ENCODE peak calls at places on chromosome 14, in ten cellular contexts. Z is RWPE1, A is body of pancreas, W is dorsolateral prefrontal cortex, V is ovary, H is left ventricle myocardium inferior, B is sigmoid colon, L is HCT116, N is heart left ventricle, Q is adrenal gland. Y is an unnamed sample.

GRCh38 chr14:69625299-69626131 is 14.1 kb downstream of the SUSD6 start:
- DNase-seq in H (peak), Q (peak), N (peak), L (no peak), A (peak), Z (no peak), V (no peak), B (peak), W (peak), Y (peak)

GRCh38 chr14:69858801-69859200 is 20.4 kb upstream of the SMOC1 start:
- DNase-seq in A (no peak), L (no peak), V (no peak), Q (no peak), H (no peak), Z (no peak), W (no peak), B (no peak), N (no peak), Y (no peak)

GRCh38 chr14:68938515-68939423 is 40.3 kb downstream of the ACTN1 start:
- DNase-seq in L (no peak), H (peak), B (peak), V (peak), N (no peak), A (peak), Z (no peak), Q (no peak), W (no peak), Y (no peak)

GRCh38 chr14:20019257-20019865 is at the start of gene OR4K14:
- DNase-seq in B (no peak), Q (no peak), L (no peak), H (no peak), W (no peak), Z (no peak), V (no peak), N (no peak), A (no peak), Y (no peak)

GRCh38 chr14:26068060-26068459 is 529.8 kb downstream of the NOVA1 start:
- DNase-seq in A (no peak), Q (no peak), N (no peak), W (no peak), H (no peak), Z (no peak), L (no peak), B (no peak), V (no peak), Y (no peak)

GRCh38 chr14:105414456-105415371 is 4.9 kb upstream of the MTA1 start:
- DNase-seq in Z (peak), W (peak), H (peak), L (no peak), Q (peak), V (peak), B (peak), N (peak), A (peak), Y (peak)

GRCh38 chr14:80315681-80316080 is 104.4 kb upstream of the DIO2 start:
- DNase-seq in Z (no peak), W (no peak), Q (no peak), V (no peak), B (no peak), H (no peak), L (no peak), A (no peak), N (no peak), Y (no peak)

GRCh38 chr14:31990959-31991541 is 86.1 kb upstream of the ARHGAP5 start:
- DNase-seq in V (no peak), L (no peak), Z (no peak), B (no peak), N (no peak), A (no peak), W (no peak), Q (no peak), H (no peak), Y (no peak)

GRCh38 chr14:77738559-77739250 is 22.3 kb downstream of the SNW1 start:
- DNase-seq in B (no peak), N (no peak), Z (no peak), H (no peak), L (no peak), W (no peak), V (peak), Q (peak), A (peak), Y (peak)

GRCh38 chr14:32514236-32514635 is 185.1 kb downstream of the AKAP6 start:
- DNase-seq in L (no peak), V (no peak), Q (no peak), N (no peak), W (no peak), A (no peak), Z (no peak), B (no peak), H (no peak), Y (no peak)

GRCh38 chr14:32546246-32546645 is 217.1 kb downstream of the AKAP6 start:
- DNase-seq in H (no peak), A (no peak), W (no peak), V (no peak), N (no peak), B (no peak), L (no peak), Z (no peak), Q (no peak), Y (no peak)

GRCh38 chr14:33457021-33457420 is 493.9 kb downstream of the EGLN3 start:
- DNase-seq in B (no peak), N (no peak), W (no peak), Z (no peak), H (no peak), V (no peak), Q (no peak), L (no peak), A (no peak), Y (no peak)

GRCh38 chr14:76926521-76927251 is 100.5 kb downstream of the LRRC74A start:
- DNase-seq in L (no peak), Q (no peak), B (peak), V (peak), A (peak), W (peak), N (peak), H (peak), Z (no peak), Y (peak)

GRCh38 chr14:78566017-78566858 is 396.1 kb downstream of the NRXN3 start:
- DNase-seq in L (peak), V (peak), W (peak), Z (peak), A (peak), N (peak), B (peak), Q (peak), H (peak), Y (peak)

GRCh38 chr14:100842799-100843198 is 16.9 kb downstream of the MEG3 start:
- DNase-seq in B (no peak), V (peak), Q (no peak), L (no peak), H (no peak), A (peak), Z (no peak), W (no peak), N (no peak), Y (no peak)

GRCh38 chr14:99424306-99424877 is 56.3 kb downstream of the SETD3 start:
- DNase-seq in V (no peak), L (no peak), W (no peak), Z (no peak), Q (no peak), H (no peak), B (no peak), A (no peak), N (no peak), Y (no peak)

GRCh38 chr14:99425272-99425681 is 55.4 kb downstream of the SETD3 start:
- DNase-seq in W (no peak), V (no peak), B (no peak), N (no peak), Q (no peak), L (no peak), Z (no peak), A (peak), H (no peak), Y (no peak)

GRCh38 chr14:99427632-99428315 is 52.9 kb downstream of the SETD3 start:
- DNase-seq in Q (no peak), N (no peak), B (no peak), Z (no peak), V (no peak), L (no peak), A (no peak), H (no peak), W (no peak), Y (no peak)

GRCh38 chr14:99426265-99426664 is 54.4 kb downstream of the SETD3 start:
- DNase-seq in W (no peak), N (no peak), V (no peak), L (no peak), H (no peak), A (no peak), Q (no peak), B (no peak), Z (no peak), Y (no peak)

GRCh38 chr14:99426796-99427346 is 53.8 kb downstream of the SETD3 start:
- DNase-seq in W (no peak), B (no peak), H (no peak), Q (no peak), Z (no peak), N (no peak), L (no peak), A (no peak), V (no peak), Y (no peak)
- H3K27ac ChIP-seq in W (no peak), B (no peak), H (no peak), Q (no peak), Z (no peak), N (no peak), L (no peak), A (no peak), V (no peak), Y (no peak)

GRCh38 chr14:103894723-103895059 is 33.6 kb upstream of the TDRD9 start:
- DNase-seq in Q (no peak), Z (no peak), L (no peak), N (no peak), V (no peak), B (no peak), H (no peak), W (no peak), A (no peak), Y (no peak)

GRCh38 chr14:103898204-103898603 is 30.1 kb upstream of the TDRD9 start:
- DNase-seq in A (no peak), B (no peak), W (no peak), N (no peak), Z (peak), H (no peak), L (no peak), V (no peak), Q (no peak), Y (no peak)

GRCh38 chr14:103897075-103897947 is 30.9 kb upstream of the TDRD9 start:
- DNase-seq in B (peak), H (peak), L (no peak), Q (no peak), Z (no peak), N (peak), A (peak), W (no peak), V (no peak), Y (no peak)

GRCh38 chr14:103898711-103899110 is 29.5 kb upstream of the TDRD9 start:
- DNase-seq in Q (no peak), N (no peak), Z (no peak), A (no peak), L (no peak), W (no peak), H (no peak), V (no peak), B (no peak), Y (no peak)

DNA sequence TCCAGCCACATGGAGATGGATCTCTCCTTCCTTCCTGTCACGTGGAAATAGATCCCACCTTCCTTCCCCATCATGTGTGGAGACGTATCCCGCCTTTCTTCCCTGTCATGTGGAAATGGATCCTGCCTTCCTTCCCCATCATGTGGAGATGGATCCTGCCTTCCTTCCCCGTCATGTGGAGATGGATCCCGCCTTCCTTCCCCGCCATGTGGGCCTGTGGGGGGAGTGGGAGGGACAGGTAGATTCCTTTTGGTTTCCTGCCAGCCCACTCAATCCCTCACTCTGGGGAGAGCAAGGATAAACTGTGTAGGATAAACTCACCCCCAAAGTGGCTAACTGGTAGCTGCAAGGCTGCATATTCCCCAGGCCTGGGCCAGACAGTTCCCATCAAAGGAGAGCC is 31.7 kb upstream of the TDRD9 start:
- DNase-seq in Q (no peak), V (no peak), H (no peak), N (no peak), Z (no peak), A (no peak), W (no peak), B (no peak), L (no peak), Y (no peak)
- H3K27ac ChIP-seq in Q (no peak), V (no peak), H (no peak), N (no peak), Z (no peak), A (peak), W (no peak), B (no peak), L (no peak), Y (no peak)

GRCh38 chr14:64202731-64203130 is 91.4 kb downstream of the ESR2 start:
- DNase-seq in A (no peak), Q (no peak), W (no peak), B (no peak), N (no peak), H (no peak), Z (no peak), L (no peak), V (no peak), Y (no peak)
- H3K27ac ChIP-seq in A (peak), Q (no peak), W (no peak), B (no peak), N (no peak), H (peak), Z (no peak), L (no peak), V (no peak), Y (no peak)

DNA sequence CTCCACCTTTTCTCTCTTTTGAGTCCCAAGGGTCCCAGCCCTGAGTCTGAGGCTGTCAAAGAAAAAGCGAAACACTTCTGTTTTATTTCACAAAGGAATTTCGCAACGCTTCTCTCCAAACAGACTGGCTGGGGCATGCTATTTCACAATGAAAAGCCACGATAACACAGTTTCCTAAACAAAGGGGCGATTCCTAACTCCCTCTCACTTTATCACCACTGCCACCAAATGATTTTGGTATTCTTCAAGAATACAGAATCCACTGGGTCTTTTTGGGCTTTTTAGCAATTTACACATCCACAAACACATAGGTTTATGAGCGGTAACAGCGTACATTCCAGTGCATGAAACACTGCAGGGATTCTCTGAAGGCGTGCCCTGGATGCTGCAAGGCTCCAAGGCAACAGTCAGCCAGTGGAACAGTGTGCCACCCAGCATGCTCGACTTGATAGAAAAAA is 161.2 kb downstream of the DAD1 start:
- DNase-seq in Q (peak), A (peak), L (no peak), B (peak), W (no peak), N (peak), V (no peak), H (peak), Z (peak), Y (no peak)
- H3K27ac ChIP-seq in Q (no peak), A (no peak), L (no peak), B (peak), W (no peak), N (peak), V (no peak), H (peak), Z (peak), Y (no peak)

GRCh38 chr14:73750161-73750901 is 36.1 kb upstream of the PNMA1 start:
- DNase-seq in A (peak), H (no peak), Q (no peak), N (no peak), L (no peak), W (no peak), Z (no peak), V (no peak), B (no peak), Y (no peak)
- H3K27ac ChIP-seq in A (peak), H (peak), Q (no peak), N (peak), L (no peak), W (peak), Z (peak), V (no peak), B (peak), Y (peak)

GRCh38 chr14:102661614-102662013 is 69.2 kb downstream of the RCOR1 start:
- DNase-seq in H (no peak), W (no peak), Z (no peak), N (no peak), V (no peak), L (no peak), Q (no peak), B (no peak), A (no peak), Y (no peak)

GRCh38 chr14:102659797-102660196 is 67.3 kb downstream of the RCOR1 start:
- DNase-seq in A (no peak), B (no peak), L (no peak), H (no peak), V (no peak), Z (no peak), W (no peak), N (no peak), Q (no peak), Y (no peak)

GRCh38 chr14:102665665-102666064 is 73.2 kb downstream of the RCOR1 start:
- DNase-seq in N (no peak), V (no peak), A (no peak), Z (no peak), H (no peak), Q (no peak), B (no peak), W (no peak), L (no peak), Y (no peak)

GRCh38 chr14:102666635-102667034 is 74.2 kb downstream of the RCOR1 start:
- DNase-seq in W (no peak), N (no peak), V (no peak), L (no peak), Z (no peak), H (no peak), B (no peak), Q (no peak), A (no peak), Y (no peak)

DNA sequence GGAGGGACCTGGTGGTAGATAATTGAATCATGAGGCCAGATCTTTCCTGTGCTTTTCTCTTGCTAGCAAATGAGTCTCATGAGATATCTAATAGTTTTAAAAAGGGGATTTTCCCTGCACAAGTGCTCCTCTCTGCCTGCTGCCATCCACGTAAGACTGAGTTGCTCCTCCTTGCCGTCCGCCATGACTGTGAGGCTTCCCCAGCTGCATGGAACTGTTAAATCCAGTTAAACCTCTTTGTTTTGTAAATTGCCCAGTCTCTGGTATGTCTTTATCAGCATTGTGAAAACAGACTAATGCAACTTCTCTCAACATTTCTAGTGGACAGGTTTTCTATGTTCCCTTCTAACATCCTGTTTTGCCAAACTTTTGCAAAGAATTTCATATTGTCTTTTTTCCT is 70.6 kb downstream of the RCOR1 start:
- DNase-seq in N (no peak), L (no peak), W (no peak), Q (no peak), V (no peak), Z (no peak), B (no peak), H (no peak), A (no peak), Y (no peak)
- H3K27ac ChIP-seq in N (no peak), L (no peak), W (no peak), Q (no peak), V (no peak), Z (no peak), B (no peak), H (no peak), A (no peak), Y (no peak)

DNA sequence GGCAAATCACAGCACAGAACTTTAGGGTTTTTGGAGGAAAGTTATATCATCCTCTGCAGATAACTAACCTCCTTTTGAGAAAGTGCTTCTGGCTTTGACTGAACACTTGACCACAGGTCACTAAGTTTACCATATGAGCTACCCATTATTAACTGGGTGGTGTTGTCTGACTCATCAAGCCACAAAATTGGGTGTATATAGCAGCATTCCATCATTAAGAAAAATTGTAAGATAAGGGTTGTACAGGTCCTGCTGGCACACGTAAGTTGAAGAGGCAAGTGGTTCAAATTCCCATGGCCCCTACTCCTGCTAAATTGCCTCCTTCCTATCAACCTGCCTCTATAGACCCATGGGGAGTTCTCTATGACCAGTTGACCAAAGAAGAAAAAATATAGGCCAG is 39.5 kb downstream of the L2HGDH start:
- DNase-seq in L (no peak), Q (no peak), H (no peak), N (no peak), B (no peak), V (no peak), Z (no peak), A (no peak), W (no peak), Y (no peak)
- H3K27ac ChIP-seq in L (no peak), Q (no peak), H (no peak), N (no peak), B (no peak), V (no peak), Z (no peak), A (no peak), W (no peak), Y (no peak)

Y was measured in CD8-positive, alpha-beta memory T cell.